ENCODE peak calls at places on chromosomes 16 and 17, in eight cellular contexts. One of them, this sample, is unnamed.
A peak's percentile ranks its signal among the peaks of the same experiment; 100 is the strongest.

GRCh38 chr16:87653234-87653633 is 50.9 kb downstream of the JPH3 start:
- DNase-seq in astrocyte: no peak
- DNase-seq in AG04450: no peak
- DNase-seq in PC-3: peak; percentile 20
- DNase-seq in spleen: no peak
- DNase-seq in PC-9: no peak
- DNase-seq in suprapubic skin: no peak
- DNase-seq in transverse colon: no peak
- DNase-seq in this sample: no peak

GRCh38 chr17:50634123-50634914 is at the start of gene ABCC3:
- DNase-seq in AG04450: no peak
- DNase-seq in transverse colon: peak; percentile 85
- DNase-seq in PC-9: peak; percentile 64
- DNase-seq in PC-3: peak; percentile 75
- DNase-seq in spleen: no peak
- DNase-seq in suprapubic skin: peak; percentile 77
- DNase-seq in astrocyte: peak; percentile 16
- DNase-seq in this sample: no peak

GRCh38 chr16:4365615-4366014 is 6.0 kb upstream of the VASN start:
- DNase-seq in PC-3: no peak
- DNase-seq in transverse colon: no peak
- DNase-seq in astrocyte: no peak
- DNase-seq in AG04450: no peak
- DNase-seq in spleen: no peak
- DNase-seq in suprapubic skin: no peak
- DNase-seq in PC-9: no peak
- DNase-seq in this sample: no peak

GRCh38 chr17:61002316-61002736 is 324.7 kb downstream of the BCAS3 start:
- DNase-seq in astrocyte: peak; percentile 37
- DNase-seq in suprapubic skin: no peak
- DNase-seq in AG04450: peak; percentile 27
- DNase-seq in PC-9: no peak
- DNase-seq in spleen: no peak
- DNase-seq in transverse colon: no peak
- DNase-seq in PC-3: peak; percentile 81
- DNase-seq in this sample: no peak

GRCh38 chr17:4854181-4854681 is 21.1 kb downstream of the MINK1 start:
- DNase-seq in PC-9: no peak
- DNase-seq in suprapubic skin: no peak
- DNase-seq in spleen: no peak
- DNase-seq in astrocyte: peak; percentile 44
- DNase-seq in transverse colon: no peak
- DNase-seq in PC-3: peak; percentile 5
- DNase-seq in AG04450: peak; percentile 10
- DNase-seq in this sample: no peak

GRCh38 chr16:87970206-87970605 is 19.0 kb downstream of the BANP start:
- DNase-seq in PC-3: no peak
- DNase-seq in PC-9: no peak
- DNase-seq in AG04450: no peak
- DNase-seq in astrocyte: peak; percentile 91
- DNase-seq in suprapubic skin: no peak
- DNase-seq in transverse colon: no peak
- DNase-seq in spleen: no peak
- DNase-seq in this sample: no peak

GRCh38 chr16:54066451-54067056 is 220.0 kb downstream of the IRX3 start:
- DNase-seq in astrocyte: no peak
- DNase-seq in PC-3: peak; percentile 56
- DNase-seq in transverse colon: no peak
- DNase-seq in AG04450: no peak
- DNase-seq in suprapubic skin: no peak
- DNase-seq in spleen: no peak
- DNase-seq in PC-9: peak; percentile 57
- DNase-seq in this sample: no peak

GRCh38 chr16:82070656-82071369 is 35.8 kb downstream of the HSD17B2 start:
- DNase-seq in spleen: no peak
- DNase-seq in suprapubic skin: no peak
- DNase-seq in astrocyte: peak; percentile 85
- DNase-seq in PC-9: peak; percentile 14
- DNase-seq in PC-3: peak; percentile 54
- DNase-seq in transverse colon: no peak
- DNase-seq in AG04450: peak; percentile 26
- DNase-seq in this sample: no peak

GRCh38 chr17:40086150-40087044 is 14.0 kb downstream of the NR1D1 start:
- DNase-seq in transverse colon: peak; percentile 69
- DNase-seq in AG04450: no peak
- DNase-seq in suprapubic skin: no peak
- DNase-seq in PC-3: peak; percentile 42
- DNase-seq in spleen: peak; percentile 88
- DNase-seq in astrocyte: no peak
- DNase-seq in PC-9: no peak
- DNase-seq in this sample: peak; percentile 57

GRCh38 chr17:7886227-7887037 is 2.2 kb upstream of the CHD3 start:
- DNase-seq in AG04450: no peak
- DNase-seq in astrocyte: no peak
- DNase-seq in suprapubic skin: no peak
- DNase-seq in transverse colon: peak; percentile 51
- DNase-seq in PC-3: peak; percentile 25
- DNase-seq in spleen: no peak
- DNase-seq in PC-9: peak; percentile 30
- DNase-seq in this sample: peak; percentile 24

GRCh38 chr16:8848231-8848938 is 20.4 kb downstream of the CARHSP1 start:
- DNase-seq in PC-3: no peak
- DNase-seq in suprapubic skin: no peak
- DNase-seq in spleen: peak; percentile 59
- DNase-seq in astrocyte: no peak
- DNase-seq in PC-9: no peak
- DNase-seq in transverse colon: no peak
- DNase-seq in AG04450: no peak
- DNase-seq in this sample: no peak

GRCh38 chr16:53061701-53062159 is 6.9 kb downstream of the CHD9 start:
- DNase-seq in AG04450: no peak
- DNase-seq in astrocyte: no peak
- DNase-seq in PC-9: peak; percentile 33
- DNase-seq in spleen: peak; percentile 89
- DNase-seq in transverse colon: peak; percentile 84
- DNase-seq in suprapubic skin: no peak
- DNase-seq in PC-3: no peak
- DNase-seq in this sample: no peak

GRCh38 chr17:75457047-75457654 is 716 bp downstream of the TMEM94 start:
- DNase-seq in PC-9: no peak
- DNase-seq in suprapubic skin: no peak
- DNase-seq in AG04450: no peak
- DNase-seq in PC-3: peak; percentile 52
- DNase-seq in spleen: peak; percentile 80
- DNase-seq in astrocyte: peak; percentile 53
- DNase-seq in transverse colon: no peak
- DNase-seq in this sample: no peak

GRCh38 chr17:63358111-63358839 is 87.8 kb downstream of the CYB561 start:
- DNase-seq in AG04450: peak; percentile 69
- DNase-seq in PC-3: no peak
- DNase-seq in suprapubic skin: no peak
- DNase-seq in astrocyte: peak; percentile 98
- DNase-seq in PC-9: no peak
- DNase-seq in transverse colon: no peak
- DNase-seq in spleen: no peak
- DNase-seq in this sample: no peak

GRCh38 chr17:910503-911194 is 68.9 kb downstream of the NXN start:
- DNase-seq in PC-3: no peak
- DNase-seq in AG04450: no peak
- DNase-seq in PC-9: no peak
- DNase-seq in transverse colon: no peak
- DNase-seq in astrocyte: no peak
- DNase-seq in spleen: no peak
- DNase-seq in suprapubic skin: no peak
- DNase-seq in this sample: no peak

GRCh38 chr17:17693253-17693954 is 12.1 kb downstream of the RAI1 start:
- DNase-seq in PC-3: peak; percentile 74
- DNase-seq in spleen: peak; percentile 87
- DNase-seq in transverse colon: peak; percentile 31
- DNase-seq in AG04450: no peak
- DNase-seq in astrocyte: no peak
- DNase-seq in PC-9: peak; percentile 70
- DNase-seq in suprapubic skin: no peak
- DNase-seq in this sample: no peak

GRCh38 chr17:45022288-45022648 is 29.2 kb downstream of the DCAKD start:
- DNase-seq in spleen: no peak
- DNase-seq in PC-3: no peak
- DNase-seq in AG04450: no peak
- DNase-seq in transverse colon: no peak
- DNase-seq in astrocyte: no peak
- DNase-seq in PC-9: no peak
- DNase-seq in suprapubic skin: no peak
- DNase-seq in this sample: no peak

GRCh38 chr16:11801481-11802021 is 4.5 kb upstream of the ZC3H7A start:
- DNase-seq in PC-9: no peak
- DNase-seq in transverse colon: no peak
- DNase-seq in astrocyte: peak; percentile 38
- DNase-seq in spleen: no peak
- DNase-seq in PC-3: peak; percentile 4
- DNase-seq in suprapubic skin: no peak
- DNase-seq in AG04450: no peak
- DNase-seq in this sample: no peak

GRCh38 chr17:78709119-78709681 is 72.9 kb downstream of the CYTH1 start:
- DNase-seq in suprapubic skin: no peak
- DNase-seq in AG04450: no peak
- DNase-seq in astrocyte: no peak
- DNase-seq in PC-3: no peak
- DNase-seq in spleen: no peak
- DNase-seq in PC-9: no peak
- DNase-seq in transverse colon: no peak
- DNase-seq in this sample: no peak

GRCh38 chr17:45841883-45842525 is 2.7 kb upstream of the SPPL2C start:
- DNase-seq in astrocyte: peak; percentile 7
- DNase-seq in PC-3: peak; percentile 39
- DNase-seq in suprapubic skin: no peak
- DNase-seq in AG04450: no peak
- DNase-seq in spleen: peak; percentile 22
- DNase-seq in PC-9: no peak
- DNase-seq in transverse colon: no peak
- DNase-seq in this sample: no peak

GRCh38 chr17:8436169-8436932 is 667 bp downstream of the NDEL1 start:
- DNase-seq in PC-3: peak; percentile 31
- DNase-seq in PC-9: peak; percentile 70
- DNase-seq in spleen: peak; percentile 95
- DNase-seq in suprapubic skin: peak; percentile 85
- DNase-seq in AG04450: no peak
- DNase-seq in astrocyte: peak; percentile 54
- DNase-seq in transverse colon: peak; percentile 75
- DNase-seq in this sample: peak; percentile 44

GRCh38 chr17:82373731-82374625 is 2.4 kb downstream of the UTS2R start:
- DNase-seq in PC-3: no peak
- DNase-seq in suprapubic skin: no peak
- DNase-seq in spleen: peak; percentile 46
- DNase-seq in astrocyte: no peak
- DNase-seq in transverse colon: no peak
- DNase-seq in PC-9: no peak
- DNase-seq in AG04450: no peak
- DNase-seq in this sample: no peak

GRCh38 chr17:30363715-30364202 is 15.0 kb upstream of the CPD start:
- DNase-seq in suprapubic skin: no peak
- DNase-seq in PC-3: peak; percentile 83
- DNase-seq in PC-9: peak; percentile 54
- DNase-seq in astrocyte: peak; percentile 79
- DNase-seq in transverse colon: peak; percentile 46
- DNase-seq in AG04450: peak; percentile 81
- DNase-seq in spleen: peak; percentile 86
- DNase-seq in this sample: peak; percentile 64
- TF ChIP-seq CTCF in suprapubic skin: no peak
- TF ChIP-seq CTCF in PC-3: no peak
- TF ChIP-seq CTCF in PC-9: no peak
- TF ChIP-seq CTCF in astrocyte: no peak
- TF ChIP-seq CTCF in transverse colon: no peak
- TF ChIP-seq CTCF in AG04450: no peak
- TF ChIP-seq CTCF in spleen: no peak
- TF ChIP-seq CTCF in this sample: no peak

DNA sequence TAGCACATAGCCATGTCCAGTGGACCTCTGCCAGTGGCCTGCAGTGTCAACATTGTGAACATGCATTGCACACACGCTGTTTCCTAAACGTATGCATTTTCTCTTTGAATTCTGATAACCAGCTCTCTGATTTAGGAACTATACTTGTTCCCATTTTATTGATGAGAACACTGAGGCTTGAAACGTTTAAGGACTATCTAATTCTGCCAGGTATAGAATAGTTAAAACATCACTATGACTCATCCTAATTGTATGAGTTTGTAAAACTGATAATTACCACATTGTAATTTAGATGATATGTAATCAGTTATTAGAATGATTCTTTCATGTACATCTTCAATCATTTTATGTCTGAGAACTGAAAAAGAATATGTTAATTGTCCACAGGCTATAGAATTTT is 3.1 kb downstream of the BEAN1 start:
- DNase-seq in AG04450: no peak
- DNase-seq in transverse colon: no peak
- DNase-seq in suprapubic skin: no peak
- DNase-seq in astrocyte: no peak
- DNase-seq in PC-3: no peak
- DNase-seq in PC-9: no peak
- DNase-seq in spleen: no peak
- DNase-seq in this sample: no peak
- H3K27ac ChIP-seq in AG04450: no peak overlapping the region
- H3K27ac ChIP-seq in transverse colon: no peak overlapping the region
- H3K27ac ChIP-seq in suprapubic skin: no peak overlapping the region
- H3K27ac ChIP-seq in astrocyte: no peak overlapping the region
- H3K27ac ChIP-seq in PC-3: no peak overlapping the region
- H3K27ac ChIP-seq in PC-9: no peak overlapping the region
- H3K27ac ChIP-seq in spleen: no peak overlapping the region
- H3K27ac ChIP-seq in this sample: no peak overlapping the region

DNA sequence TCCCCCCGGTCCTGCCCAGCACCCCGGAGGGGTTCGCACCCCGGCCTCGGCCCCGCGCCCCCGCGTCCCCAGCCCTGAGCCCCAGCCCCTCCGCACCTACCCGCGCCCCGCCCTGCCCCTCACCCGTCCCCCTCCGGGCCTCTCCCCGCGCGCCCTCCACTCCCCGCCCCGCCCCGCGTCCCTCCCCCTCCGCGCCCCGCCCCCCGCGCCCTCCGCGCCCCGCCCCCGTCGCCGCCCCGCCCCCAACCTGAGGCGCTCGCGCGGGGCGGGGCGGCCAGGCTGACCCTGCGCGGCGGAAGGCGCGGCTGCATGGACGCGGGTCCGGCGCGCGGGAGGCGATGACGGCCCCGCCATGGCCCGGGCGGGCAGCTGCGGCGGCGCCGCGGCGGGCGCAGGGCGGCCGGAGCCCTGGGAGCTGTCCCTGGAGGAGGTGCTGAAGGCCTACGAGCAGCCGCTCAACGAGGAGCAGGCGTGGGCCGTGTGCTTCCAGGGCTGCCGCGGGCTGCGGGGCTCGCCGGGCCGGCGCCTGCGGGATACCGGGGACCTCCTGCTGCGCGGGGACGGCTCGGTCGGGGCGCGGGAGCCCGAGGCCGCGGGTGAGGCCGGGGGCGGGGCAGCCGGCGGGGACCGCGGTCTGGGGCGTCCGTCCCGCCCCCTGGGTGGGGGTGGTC is at the start of gene SPIRE2:
- DNase-seq in astrocyte: peak; percentile 42
- DNase-seq in spleen: peak; percentile 89
- DNase-seq in PC-9: peak; percentile 78
- DNase-seq in suprapubic skin: no peak
- DNase-seq in PC-3: peak; percentile 70
- DNase-seq in AG04450: no peak
- DNase-seq in transverse colon: peak; percentile 68
- DNase-seq in this sample: peak; percentile 59
- H3K27me3 ChIP-seq in astrocyte: no peaks in the 10 kb centered on the region
- H3K27me3 ChIP-seq in spleen: peaks cover 30% of the 10 kb centered on the region
- H3K27me3 ChIP-seq in PC-9: no peaks in the 10 kb centered on the region
- H3K27me3 ChIP-seq in suprapubic skin: no peaks in the 10 kb centered on the region
- H3K27me3 ChIP-seq in PC-3: no peaks in the 10 kb centered on the region
- H3K27me3 ChIP-seq in AG04450: no peaks in the 10 kb centered on the region
- H3K27me3 ChIP-seq in transverse colon: no peaks in the 10 kb centered on the region
- H3K27me3 ChIP-seq in this sample: peaks cover 25% of the 10 kb centered on the region

GRCh38 chr16:48008011-48008410 is 147.8 kb downstream of the ABCC12 start:
- DNase-seq in PC-9: no peak
- DNase-seq in suprapubic skin: no peak
- DNase-seq in spleen: no peak
- DNase-seq in transverse colon: no peak
- DNase-seq in AG04450: no peak
- DNase-seq in astrocyte: no peak
- DNase-seq in PC-3: no peak
- DNase-seq in this sample: no peak
- TF ChIP-seq CTCF in PC-9: no peak
- TF ChIP-seq CTCF in suprapubic skin: no peak
- TF ChIP-seq CTCF in spleen: no peak
- TF ChIP-seq CTCF in transverse colon: no peak
- TF ChIP-seq CTCF in AG04450: no peak
- TF ChIP-seq CTCF in astrocyte: no peak
- TF ChIP-seq CTCF in PC-3: no peak
- TF ChIP-seq CTCF in this sample: no peak